ENCODE peak calls at places on chromosomes 11 and 22, in four cellular contexts. One of them, this sample, is unnamed.

GRCh38 chr22:36166086-36166485 is 5.5 kb upstream of the APOL3 start:
- DNase-seq in GM04504: no peak
- DNase-seq in A673: no peak
- DNase-seq in GM13976: no peak
- DNase-seq in this sample: no peak

GRCh38 chr11:69055598-69056516 is 7.1 kb downstream of the TPCN2 start:
- DNase-seq in GM04504: no peak
- DNase-seq in A673: no peak
- DNase-seq in GM13976: peak
- DNase-seq in this sample: no peak

GRCh38 chr11:30197869-30198268 is 32.9 kb upstream of the FSHB start:
- DNase-seq in GM04504: no peak
- DNase-seq in A673: no peak
- DNase-seq in GM13976: no peak
- DNase-seq in this sample: no peak

GRCh38 chr11:63567044-63567840 is 4.1 kb upstream of the PLAAT2 start:
- DNase-seq in GM04504: peak
- DNase-seq in A673: peak
- DNase-seq in GM13976: peak
- DNase-seq in this sample: peak

GRCh38 chr11:42524534-42525227 is 787.1 kb upstream of the API5 start:
- DNase-seq in GM04504: peak
- DNase-seq in A673: peak
- DNase-seq in GM13976: peak
- DNase-seq in this sample: peak

GRCh38 chr11:64624869-64625481 is 34.0 kb downstream of the SLC22A12 start:
- DNase-seq in GM04504: no peak
- DNase-seq in A673: no peak
- DNase-seq in GM13976: no peak
- DNase-seq in this sample: no peak

GRCh38 chr11:20021771-20022362 is 138.4 kb downstream of the DBX1 start:
- DNase-seq in GM04504: no peak
- DNase-seq in A673: no peak
- DNase-seq in GM13976: no peak
- DNase-seq in this sample: no peak

GRCh38 chr11:125883375-125883774 is 4.1 kb upstream of the HYLS1 start:
- DNase-seq in GM04504: no peak
- DNase-seq in A673: no peak
- DNase-seq in GM13976: no peak
- DNase-seq in this sample: no peak

GRCh38 chr11:117128289-117128688 is 15.8 kb upstream of the PAFAH1B2 start:
- DNase-seq in GM04504: no peak
- DNase-seq in A673: no peak
- DNase-seq in GM13976: no peak
- DNase-seq in this sample: no peak

This sample was measured in activated T-cell treated with anti-CD3 and anti-CD28 coated beads, Interleukin-2, amount 50 U/mL, for 48 hours.